ENCODE peak calls at places on chromosomes 2 and 18, in five cellular contexts. Q, G, R, J and S are unnamed samples. For H3K9me3, the result is how much of the 10 kb centered on the place peaks cover.

GRCh38 chr2:24844023-24844685 is 50.9 kb downstream of the CENPO start:
- DNase-seq in Q (peak), G (no peak), R (no peak), J (no peak), S (no peak)

GRCh38 chr2:172253190-172254052 is 150.7 kb upstream of the DLX2 start:
- DNase-seq in Q (peak), G (no peak), R (peak), J (peak), S (no peak)

GRCh38 chr2:105521176-105521575 is 122.3 kb upstream of the FHL2 start:
- DNase-seq in Q (no peak), G (peak), R (peak), J (no peak), S (no peak)

GRCh38 chr2:182186132-182186735 is 200.6 kb downstream of the PPP1R1C start:
- DNase-seq in Q (no peak), G (peak), R (peak), J (no peak), S (no peak)

GRCh38 chr2:59073257-59073656 is 832.1 kb upstream of the FANCL start:
- DNase-seq in Q (no peak), G (no peak), R (no peak), J (no peak), S (no peak)

GRCh38 chr2:128360711-128361110 is 42.0 kb upstream of the HS6ST1 start:
- DNase-seq in Q (no peak), G (no peak), R (no peak), J (no peak), S (no peak)

GRCh38 chr2:178068823-178069454 is 3.6 kb downstream of the PDE11A start:
- DNase-seq in Q (no peak), G (no peak), R (no peak), J (no peak), S (no peak)

GRCh38 chr2:202185816-202186221 is 52.6 kb downstream of the SUMO1 start:
- DNase-seq in Q (no peak), G (no peak), R (peak), J (no peak), S (no peak)

GRCh38 chr2:188292446-188293239 is 969 bp downstream of the GULP1 start:
- DNase-seq in Q (peak), G (peak), R (peak), J (peak), S (peak)

GRCh38 chr2:173432049-173432754 is 77.5 kb downstream of the CDCA7 start:
- DNase-seq in Q (no peak), G (no peak), R (no peak), J (no peak), S (no peak)

GRCh38 chr18:67916142-67916541 is 399.6 kb upstream of the DSEL start:
- DNase-seq in Q (no peak), G (no peak), R (peak), J (no peak), S (no peak)

GRCh38 chr2:4020649-4021048 is 317.3 kb downstream of the DCDC2C start:
- DNase-seq in Q (no peak), G (no peak), R (no peak), J (no peak), S (no peak)

GRCh38 chr2:13545320-13545719 is 828.6 kb downstream of the TRIB2 start:
- DNase-seq in Q (no peak), G (no peak), R (no peak), J (no peak), S (no peak)
- H3K9me3 ChIP-seq in Q (under half), G (under half), R (under half), J (under half), S (under half)

GRCh38 chr2:224009605-224010330 is 29.3 kb downstream of the SERPINE2 start:
- DNase-seq in Q (no peak), G (no peak), R (peak), J (no peak), S (no peak)
- H3K27ac ChIP-seq in Q (no peak), G (no peak), R (peak), J (no peak), S (no peak)

GRCh38 chr2:74910245-74910644 is 48.2 kb upstream of the POLE4 start:
- DNase-seq in Q (no peak), G (no peak), R (no peak), J (no peak), S (no peak)

GRCh38 chr2:74911061-74911460 is 47.4 kb upstream of the POLE4 start:
- DNase-seq in Q (no peak), G (no peak), R (no peak), J (no peak), S (no peak)

GRCh38 chr2:74906395-74906794 is 52.0 kb upstream of the POLE4 start:
- DNase-seq in Q (no peak), G (no peak), R (no peak), J (no peak), S (no peak)

DNA sequence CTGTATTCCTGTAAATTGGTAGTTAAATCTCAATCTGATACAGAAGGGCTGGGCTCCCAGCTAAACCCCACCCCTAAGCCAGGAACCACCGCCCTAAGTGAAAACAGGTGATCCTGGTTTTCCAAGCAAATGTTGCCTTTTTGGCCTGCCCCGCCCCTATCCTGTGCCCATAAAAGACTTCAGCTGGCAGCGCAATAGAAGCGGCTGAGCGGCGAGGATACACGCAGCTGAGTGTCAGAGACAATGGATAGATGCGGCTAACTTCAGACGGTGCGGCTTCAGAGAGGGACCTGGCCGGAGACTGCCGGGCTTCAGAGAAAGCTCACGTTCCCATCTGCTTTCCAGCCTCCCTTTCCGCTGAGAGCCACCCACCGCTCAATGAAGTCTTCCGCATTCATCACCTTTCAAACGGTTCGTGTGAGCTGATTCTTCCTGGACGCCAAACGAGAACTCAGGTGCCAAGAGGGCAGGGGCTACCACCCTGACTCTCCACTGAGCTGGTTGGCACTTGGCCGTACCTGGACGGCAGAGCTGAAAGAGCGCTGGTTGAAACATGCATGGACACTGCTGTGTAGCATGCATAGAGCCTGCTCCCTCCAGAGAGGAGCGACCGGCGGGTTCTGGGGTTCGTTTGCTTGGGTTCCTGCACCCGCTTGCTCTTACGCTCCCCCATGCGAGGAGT is 49.5 kb upstream of the POLE4 start:
- DNase-seq in Q (no peak), G (no peak), R (no peak), J (no peak), S (no peak)
- H3K4me3 ChIP-seq in Q (no peak), G (no peak), R (no peak), J (peak), S (no peak)

GRCh38 chr18:51848702-51849101 is 491.3 kb upstream of the DCC start:
- DNase-seq in Q (no peak), G (no peak), R (no peak), J (no peak), S (no peak)
- H3K9me3 ChIP-seq in Q (under half), G (under half), R (under half), J (under half), S (under half)

GRCh38 chr2:207835805-207836204 is 66.1 kb upstream of the FZD5 start:
- DNase-seq in Q (no peak), G (no peak), R (no peak), J (no peak), S (no peak)

GRCh38 chr2:207833265-207833751 is 63.6 kb upstream of the FZD5 start:
- DNase-seq in Q (no peak), G (no peak), R (no peak), J (no peak), S (no peak)

GRCh38 chr2:207831569-207832248 is 62.0 kb upstream of the FZD5 start:
- DNase-seq in Q (no peak), G (no peak), R (no peak), J (no peak), S (no peak)

GRCh38 chr2:207828361-207829057 is 58.8 kb upstream of the FZD5 start:
- DNase-seq in Q (no peak), G (no peak), R (no peak), J (peak), S (no peak)

GRCh38 chr2:207830778-207831549 is 61.3 kb upstream of the FZD5 start:
- DNase-seq in Q (no peak), G (no peak), R (no peak), J (no peak), S (no peak)
- H3K27ac ChIP-seq in Q (no peak), G (no peak), R (no peak), J (no peak), S (no peak)

DNA sequence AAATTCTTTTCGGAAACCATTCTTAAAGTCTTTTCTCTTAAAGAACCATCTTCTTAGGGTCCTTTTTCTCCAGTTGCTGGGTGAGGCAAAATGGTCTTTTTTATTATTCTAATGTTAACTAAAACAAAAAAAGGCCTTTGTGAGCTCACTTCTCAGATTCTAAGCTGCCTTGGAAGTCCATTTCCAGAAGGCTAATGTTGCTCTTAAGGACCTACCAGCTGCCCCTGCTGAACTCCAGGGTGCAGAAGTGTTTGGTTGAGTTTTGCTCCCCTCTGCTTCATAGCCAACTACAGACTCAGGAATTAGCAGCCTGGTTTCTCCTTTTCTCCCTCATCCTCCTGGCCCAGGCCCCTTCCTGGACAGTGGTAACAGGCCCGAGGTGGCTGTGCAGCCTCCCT is 23.4 kb downstream of the APCDD1 start:
- DNase-seq in Q (no peak), G (no peak), R (no peak), J (no peak), S (no peak)
- H3K4me3 ChIP-seq in Q (no peak), G (no peak), R (no peak), J (no peak), S (no peak)

DNA sequence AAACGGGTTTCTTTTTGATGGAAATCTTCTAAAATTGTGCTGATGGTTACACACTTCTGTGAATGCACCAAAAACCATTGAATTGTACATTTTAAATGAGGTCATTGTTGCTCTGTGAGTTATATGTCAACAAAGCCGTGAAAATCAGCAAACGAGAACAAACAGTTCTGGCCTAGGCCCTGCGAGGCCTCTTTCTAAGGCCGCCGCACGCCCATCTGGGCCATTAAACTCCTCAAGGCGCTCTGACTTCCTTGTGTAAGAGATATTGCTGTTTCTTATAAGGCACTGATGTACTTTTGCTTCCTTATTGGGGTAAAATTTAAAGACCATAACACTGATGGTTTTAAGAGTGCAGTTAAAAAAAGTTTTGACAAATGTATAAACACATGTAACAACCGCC is 124.5 kb downstream of the GALR1 start:
- DNase-seq in Q (no peak), G (no peak), R (no peak), J (no peak), S (peak)
- H3K9me3 ChIP-seq in Q (under half), G (under half), R (under half), J (under half), S (under half)

GRCh38 chr18:74040459-74041332 is 106.9 kb downstream of the FBXO15 start:
- DNase-seq in Q (no peak), G (peak), R (peak), J (peak), S (no peak)

GRCh38 chr18:74040008-74040407 is 107.6 kb downstream of the FBXO15 start:
- DNase-seq in Q (no peak), G (no peak), R (no peak), J (no peak), S (no peak)
- H3K27ac ChIP-seq in Q (no peak), G (no peak), R (no peak), J (no peak), S (no peak)